ENCODE peak calls at places on chromosome 2, in nine cellular contexts. K is NT2/D1; J is breast epithelium; Q is amniotic stem cell; N is T follicular helper cell; H is thyroid gland; X is lower leg skin; C is activated T-helper 2 cell treated with anti-CD3 and anti-CD28 coated beads, Interferon-gamma antibody, Interleukin-2, Interleukin-4, amounts not matched to agents 10 μg/mL and 5 μg/mL and 100 μg/mL, durations not matched to agents 14 hours and 24 hours and 36 hours; S is COR-L47. U is an unnamed sample.

GRCh38 chr2:1869987-1870386 is 125.7 kb upstream of the PXDN start:
- DNase-seq in S (no peak), J (no peak), K (no peak), H (peak), N (no peak), X (peak), Q (no peak), C (no peak), U (no peak)

GRCh38 chr2:60565472-60565871 is 12.0 kb upstream of the BCL11A start:
- DNase-seq in C (no peak), X (no peak), J (no peak), Q (no peak), S (peak), H (peak), K (no peak), N (no peak), U (no peak)

GRCh38 chr2:189254268-189254883 is 74.8 kb upstream of the COL5A2 start:
- DNase-seq in Q (peak), K (no peak), S (no peak), H (peak), C (no peak), N (no peak), J (peak), X (peak), U (no peak)

GRCh38 chr2:239201531-239201876 is 199.3 kb downstream of the HDAC4 start:
- DNase-seq in J (no peak), Q (no peak), C (no peak), N (no peak), H (peak), X (no peak), K (no peak), S (no peak), U (no peak)

GRCh38 chr2:226835420-226835795 is 446 bp upstream of the RHBDD1 start:
- DNase-seq in H (no peak), J (peak), Q (no peak), S (peak), X (peak), K (no peak), C (no peak), N (no peak), U (no peak)

GRCh38 chr2:42829556-42830510 is 37.5 kb upstream of the HAAO start:
- DNase-seq in X (peak), N (no peak), C (no peak), K (no peak), S (no peak), Q (no peak), H (no peak), J (peak), U (no peak)

GRCh38 chr2:161946489-161947107 is 127.4 kb downstream of the DPP4 start:
- DNase-seq in K (peak), C (no peak), S (peak), J (no peak), H (no peak), X (no peak), Q (peak), N (no peak), U (no peak)

GRCh38 chr2:238754259-238754658 is 93.6 kb upstream of the TWIST2 start:
- DNase-seq in N (no peak), Q (no peak), K (no peak), C (no peak), X (no peak), H (no peak), J (no peak), S (no peak), U (no peak)

GRCh38 chr2:160984426-160985077 is 175.7 kb upstream of the TANK start:
- DNase-seq in K (no peak), N (no peak), Q (no peak), J (no peak), X (no peak), C (no peak), H (peak), S (no peak), U (no peak)

GRCh38 chr2:147525724-147526489 is 318.9 kb upstream of the ACVR2A start:
- DNase-seq in Q (no peak), K (no peak), S (peak), H (peak), C (no peak), X (no peak), N (no peak), J (no peak), U (no peak)

GRCh38 chr2:28926837-28927236 is 32.4 kb downstream of the WDR43 start:
- DNase-seq in J (no peak), K (no peak), Q (no peak), N (no peak), C (no peak), X (no peak), H (no peak), S (no peak), U (no peak)

GRCh38 chr2:141911485-141912066 is 219.2 kb downstream of the LRP1B start:
- DNase-seq in C (no peak), Q (no peak), H (peak), K (peak), J (no peak), N (no peak), S (peak), X (no peak), U (no peak)

GRCh38 chr2:105100064-105100840 is 62.4 kb downstream of the MRPS9 start:
- DNase-seq in X (no peak), K (no peak), N (no peak), Q (no peak), J (no peak), H (no peak), S (no peak), C (no peak), U (no peak)

GRCh38 chr2:230886641-230887040 is 21.9 kb downstream of the ITM2C start:
- DNase-seq in N (no peak), J (no peak), X (no peak), S (no peak), H (no peak), Q (no peak), C (no peak), K (no peak), U (no peak)

GRCh38 chr2:62478093-62478580 is 27.9 kb downstream of the TMEM17 start:
- DNase-seq in N (no peak), K (no peak), J (no peak), X (no peak), H (no peak), Q (no peak), C (no peak), S (no peak), U (no peak)

GRCh38 chr2:173164361-173164760 is 88.7 kb downstream of the MAP3K20 start:
- DNase-seq in K (no peak), J (no peak), X (no peak), Q (no peak), H (no peak), N (no peak), C (no peak), S (no peak), U (no peak)

U was measured in brain pericyte.